ENCODE peak calls at places on chromosomes 1 and 21, in eight cellular contexts. One of them, this sample, is unnamed.

GRCh38 chr1:84110629-84111028 is 33.4 kb upstream of the PRKACB start:
- DNase-seq in GM20000: no peak
- DNase-seq in ovary: no peak
- DNase-seq in AG09309: no peak
- DNase-seq in heart left ventricle: no peak
- DNase-seq in Peyer's patch: no peak
- DNase-seq in GM12864: no peak
- DNase-seq in esophagus muscularis mucosa: no peak
- DNase-seq in this sample: no peak

GRCh38 chr1:165852896-165853295 is 25.5 kb downstream of the UCK2 start:
- DNase-seq in GM20000: no peak
- DNase-seq in ovary: no peak
- DNase-seq in AG09309: no peak
- DNase-seq in heart left ventricle: no peak
- DNase-seq in Peyer's patch: no peak
- DNase-seq in GM12864: no peak
- DNase-seq in esophagus muscularis mucosa: no peak
- DNase-seq in this sample: no peak

GRCh38 chr1:43637267-43637666 is 12.7 kb upstream of the KDM4A start:
- DNase-seq in GM20000: no peak
- DNase-seq in ovary: no peak
- DNase-seq in AG09309: no peak
- DNase-seq in heart left ventricle: no peak
- DNase-seq in Peyer's patch: no peak
- DNase-seq in GM12864: no peak
- DNase-seq in esophagus muscularis mucosa: no peak
- DNase-seq in this sample: no peak

GRCh38 chr1:16151200-16151708 is 4.6 kb downstream of the EPHA2 start:
- DNase-seq in GM20000: no peak
- DNase-seq in ovary: no peak
- DNase-seq in AG09309: no peak
- DNase-seq in heart left ventricle: peak
- DNase-seq in Peyer's patch: no peak
- DNase-seq in GM12864: no peak
- DNase-seq in esophagus muscularis mucosa: no peak
- DNase-seq in this sample: no peak

GRCh38 chr21:44363278-44363677 is 9.9 kb downstream of the TRPM2 start:
- DNase-seq in GM20000: no peak
- DNase-seq in ovary: no peak
- DNase-seq in AG09309: no peak
- DNase-seq in heart left ventricle: no peak
- DNase-seq in Peyer's patch: no peak
- DNase-seq in GM12864: no peak
- DNase-seq in esophagus muscularis mucosa: no peak
- DNase-seq in this sample: no peak

GRCh38 chr1:232223309-232223708 is 406.6 kb downstream of the SIPA1L2 start:
- DNase-seq in GM20000: no peak
- DNase-seq in ovary: no peak
- DNase-seq in AG09309: no peak
- DNase-seq in heart left ventricle: no peak
- DNase-seq in Peyer's patch: no peak
- DNase-seq in GM12864: no peak
- DNase-seq in esophagus muscularis mucosa: no peak
- DNase-seq in this sample: no peak

GRCh38 chr1:231601775-231602674 is 24.6 kb upstream of the DISC1 start:
- DNase-seq in GM20000: no peak
- DNase-seq in ovary: no peak
- DNase-seq in AG09309: no peak
- DNase-seq in heart left ventricle: no peak
- DNase-seq in Peyer's patch: no peak
- DNase-seq in GM12864: no peak
- DNase-seq in esophagus muscularis mucosa: no peak
- DNase-seq in this sample: no peak

GRCh38 chr1:110098222-110099026 is 13.8 kb upstream of the UBL4B start:
- DNase-seq in GM20000: no peak
- DNase-seq in ovary: no peak
- DNase-seq in AG09309: no peak
- DNase-seq in heart left ventricle: no peak
- DNase-seq in Peyer's patch: no peak
- DNase-seq in GM12864: no peak
- DNase-seq in esophagus muscularis mucosa: no peak
- DNase-seq in this sample: no peak

GRCh38 chr1:221141059-221141458 is 261.8 kb downstream of the HLX start:
- DNase-seq in GM20000: no peak
- DNase-seq in ovary: no peak
- DNase-seq in AG09309: no peak
- DNase-seq in heart left ventricle: no peak
- DNase-seq in Peyer's patch: no peak
- DNase-seq in GM12864: no peak
- DNase-seq in esophagus muscularis mucosa: no peak
- DNase-seq in this sample: no peak

GRCh38 chr1:236149696-236150228 is 7.4 kb downstream of the GPR137B start:
- DNase-seq in GM20000: no peak
- DNase-seq in ovary: no peak
- DNase-seq in AG09309: no peak
- DNase-seq in heart left ventricle: peak
- DNase-seq in Peyer's patch: no peak
- DNase-seq in GM12864: no peak
- DNase-seq in esophagus muscularis mucosa: no peak
- DNase-seq in this sample: no peak

GRCh38 chr1:204224655-204225054 is 10.9 kb upstream of the GOLT1A start:
- DNase-seq in GM20000: no peak
- DNase-seq in ovary: no peak
- DNase-seq in AG09309: no peak
- DNase-seq in heart left ventricle: no peak
- DNase-seq in Peyer's patch: peak
- DNase-seq in GM12864: no peak
- DNase-seq in esophagus muscularis mucosa: no peak
- DNase-seq in this sample: no peak

GRCh38 chr21:44263221-44263671 is 1.5 kb upstream of the DNMT3L start:
- DNase-seq in GM20000: no peak
- DNase-seq in ovary: no peak
- DNase-seq in AG09309: no peak
- DNase-seq in heart left ventricle: no peak
- DNase-seq in Peyer's patch: no peak
- DNase-seq in GM12864: no peak
- DNase-seq in esophagus muscularis mucosa: no peak
- DNase-seq in this sample: no peak

GRCh38 chr21:44801468-44802395 is at the start of gene UBE2G2:
- DNase-seq in GM20000: peak
- DNase-seq in ovary: peak
- DNase-seq in AG09309: no peak
- DNase-seq in heart left ventricle: peak
- DNase-seq in Peyer's patch: peak
- DNase-seq in GM12864: peak
- DNase-seq in esophagus muscularis mucosa: peak
- DNase-seq in this sample: peak

GRCh38 chr21:42063578-42064521 is 7.3 kb upstream of the UMODL1 start:
- DNase-seq in GM20000: peak
- DNase-seq in ovary: no peak
- DNase-seq in AG09309: no peak
- DNase-seq in heart left ventricle: no peak
- DNase-seq in Peyer's patch: peak
- DNase-seq in GM12864: peak
- DNase-seq in esophagus muscularis mucosa: no peak
- DNase-seq in this sample: peak

GRCh38 chr1:173562813-173563212 is 40.1 kb downstream of the SLC9C2 start:
- DNase-seq in GM20000: no peak
- DNase-seq in ovary: no peak
- DNase-seq in AG09309: no peak
- DNase-seq in heart left ventricle: no peak
- DNase-seq in Peyer's patch: no peak
- DNase-seq in GM12864: no peak
- DNase-seq in esophagus muscularis mucosa: no peak
- DNase-seq in this sample: no peak

GRCh38 chr1:33008051-33008914 is 28.4 kb downstream of the AK2 start:
- DNase-seq in GM20000: no peak
- DNase-seq in ovary: no peak
- DNase-seq in AG09309: no peak
- DNase-seq in heart left ventricle: no peak
- DNase-seq in Peyer's patch: no peak
- DNase-seq in GM12864: no peak
- DNase-seq in esophagus muscularis mucosa: no peak
- DNase-seq in this sample: no peak

GRCh38 chr1:16420719-16421118 is 16.5 kb downstream of the SPATA21 start:
- DNase-seq in GM20000: peak
- DNase-seq in ovary: no peak
- DNase-seq in AG09309: no peak
- DNase-seq in heart left ventricle: no peak
- DNase-seq in Peyer's patch: peak
- DNase-seq in GM12864: peak
- DNase-seq in esophagus muscularis mucosa: no peak
- DNase-seq in this sample: peak

GRCh38 chr1:242468749-242469148 is 55.7 kb downstream of the PLD5 start:
- DNase-seq in GM20000: no peak
- DNase-seq in ovary: no peak
- DNase-seq in AG09309: no peak
- DNase-seq in heart left ventricle: no peak
- DNase-seq in Peyer's patch: no peak
- DNase-seq in GM12864: no peak
- DNase-seq in esophagus muscularis mucosa: no peak
- DNase-seq in this sample: no peak

GRCh38 chr1:152145789-152146188 is 13.2 kb downstream of the RPTN start:
- DNase-seq in GM20000: no peak
- DNase-seq in ovary: no peak
- DNase-seq in AG09309: no peak
- DNase-seq in heart left ventricle: no peak
- DNase-seq in Peyer's patch: no peak
- DNase-seq in GM12864: no peak
- DNase-seq in esophagus muscularis mucosa: no peak
- DNase-seq in this sample: no peak

GRCh38 chr1:10541286-10541685 is 66.5 kb downstream of the PEX14 start:
- DNase-seq in GM20000: no peak
- DNase-seq in ovary: no peak
- DNase-seq in AG09309: no peak
- DNase-seq in heart left ventricle: no peak
- DNase-seq in Peyer's patch: no peak
- DNase-seq in GM12864: no peak
- DNase-seq in esophagus muscularis mucosa: no peak
- DNase-seq in this sample: no peak

GRCh38 chr1:15231714-15232201 is 15.3 kb upstream of the FHAD1 start:
- DNase-seq in GM20000: peak
- DNase-seq in ovary: no peak
- DNase-seq in AG09309: no peak
- DNase-seq in heart left ventricle: no peak
- DNase-seq in Peyer's patch: no peak
- DNase-seq in GM12864: peak
- DNase-seq in esophagus muscularis mucosa: no peak
- DNase-seq in this sample: peak

GRCh38 chr1:243179714-243180113 is 75.4 kb downstream of the CEP170 start:
- DNase-seq in GM20000: no peak
- DNase-seq in ovary: no peak
- DNase-seq in AG09309: no peak
- DNase-seq in heart left ventricle: no peak
- DNase-seq in Peyer's patch: no peak
- DNase-seq in GM12864: no peak
- DNase-seq in esophagus muscularis mucosa: no peak
- DNase-seq in this sample: no peak

GRCh38 chr1:169794530-169795416 is at the start of gene METTL18:
- DNase-seq in GM20000: peak
- DNase-seq in ovary: peak
- DNase-seq in AG09309: peak
- DNase-seq in heart left ventricle: peak
- DNase-seq in Peyer's patch: peak
- DNase-seq in GM12864: peak
- DNase-seq in esophagus muscularis mucosa: peak
- DNase-seq in this sample: peak
- TF ChIP-seq CTCF in GM20000: no peak
- TF ChIP-seq CTCF in ovary: no peak
- TF ChIP-seq CTCF in AG09309: no peak
- TF ChIP-seq CTCF in heart left ventricle: no peak
- TF ChIP-seq CTCF in Peyer's patch: peak
- TF ChIP-seq CTCF in GM12864: no peak
- TF ChIP-seq CTCF in esophagus muscularis mucosa: no peak
- TF ChIP-seq CTCF in this sample: no peak

DNA sequence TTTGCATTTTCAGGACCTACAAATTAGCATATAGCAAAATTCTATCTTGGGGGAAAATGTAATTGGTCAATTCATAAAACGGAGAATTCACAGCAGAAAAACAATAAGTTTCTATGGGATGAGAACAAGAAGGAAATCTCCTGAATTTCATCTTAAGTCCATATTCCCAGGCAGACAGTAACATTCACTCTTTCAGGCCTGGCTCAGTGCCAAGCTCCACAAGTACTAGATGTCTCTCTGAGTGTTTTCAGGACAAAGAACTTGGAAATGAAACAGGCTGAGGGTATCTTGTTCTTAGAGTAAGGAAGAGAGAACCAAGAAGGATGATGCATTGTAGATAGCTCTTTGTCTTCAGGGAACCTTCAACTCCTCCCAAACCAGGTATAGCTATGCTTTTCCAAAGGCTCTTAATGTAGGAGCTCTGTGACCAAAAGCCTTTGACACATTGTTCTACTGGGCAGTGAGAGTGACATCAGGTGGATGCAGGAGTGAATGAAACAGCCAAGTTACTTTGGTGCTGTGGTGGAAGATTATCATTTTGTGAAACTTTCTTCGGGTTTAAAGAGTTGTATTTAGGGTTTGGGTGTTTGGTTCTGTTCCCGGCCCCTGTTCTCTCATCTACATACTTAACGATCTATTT is 298.3 kb downstream of the GPATCH2 start:
- DNase-seq in GM20000: no peak
- DNase-seq in ovary: no peak
- DNase-seq in AG09309: no peak
- DNase-seq in heart left ventricle: peak
- DNase-seq in Peyer's patch: no peak
- DNase-seq in GM12864: no peak
- DNase-seq in esophagus muscularis mucosa: no peak
- DNase-seq in this sample: no peak
- TF ChIP-seq CTCF in GM20000: no peak
- TF ChIP-seq CTCF in ovary: no peak
- TF ChIP-seq CTCF in AG09309: no peak
- TF ChIP-seq CTCF in heart left ventricle: no peak
- TF ChIP-seq CTCF in Peyer's patch: no peak
- TF ChIP-seq CTCF in GM12864: no peak
- TF ChIP-seq CTCF in esophagus muscularis mucosa: peak
- TF ChIP-seq CTCF in this sample: no peak

DNA sequence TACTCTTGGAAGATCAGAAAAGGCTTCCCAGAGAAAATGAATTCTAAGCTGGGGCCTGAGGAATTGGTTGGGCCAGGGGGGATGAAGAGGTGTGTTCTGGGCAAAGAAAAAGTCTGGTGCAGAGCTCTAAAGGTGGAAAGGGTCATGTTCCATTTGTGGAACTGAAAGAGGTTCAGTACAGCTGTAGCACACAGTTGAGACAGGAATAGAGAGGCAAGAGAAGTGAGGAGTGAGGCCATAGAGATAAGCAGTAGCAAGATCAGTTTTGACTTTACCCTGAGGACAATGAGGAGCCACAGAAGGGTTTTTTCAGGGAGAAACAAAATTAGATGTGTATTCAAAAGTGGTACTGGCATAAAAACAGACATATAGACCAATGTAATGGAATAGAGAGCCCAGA is 30.3 kb upstream of the MUTYH start:
- DNase-seq in GM20000: peak
- DNase-seq in ovary: no peak
- DNase-seq in AG09309: no peak
- DNase-seq in heart left ventricle: no peak
- DNase-seq in Peyer's patch: no peak
- DNase-seq in GM12864: peak
- DNase-seq in esophagus muscularis mucosa: no peak
- DNase-seq in this sample: peak
- TF ChIP-seq CTCF in GM20000: no peak
- TF ChIP-seq CTCF in ovary: no peak
- TF ChIP-seq CTCF in AG09309: no peak
- TF ChIP-seq CTCF in heart left ventricle: no peak
- TF ChIP-seq CTCF in Peyer's patch: no peak
- TF ChIP-seq CTCF in GM12864: no peak
- TF ChIP-seq CTCF in esophagus muscularis mucosa: no peak
- TF ChIP-seq CTCF in this sample: no peak

GRCh38 chr1:147515046-147515869 is 26.0 kb upstream of the BCL9 start:
- DNase-seq in GM20000: no peak
- DNase-seq in ovary: no peak
- DNase-seq in AG09309: no peak
- DNase-seq in heart left ventricle: no peak
- DNase-seq in Peyer's patch: no peak
- DNase-seq in GM12864: no peak
- DNase-seq in esophagus muscularis mucosa: no peak
- DNase-seq in this sample: no peak
- TF ChIP-seq CTCF in GM20000: no peak
- TF ChIP-seq CTCF in ovary: no peak
- TF ChIP-seq CTCF in AG09309: no peak
- TF ChIP-seq CTCF in heart left ventricle: peak
- TF ChIP-seq CTCF in Peyer's patch: peak
- TF ChIP-seq CTCF in GM12864: no peak
- TF ChIP-seq CTCF in esophagus muscularis mucosa: peak
- TF ChIP-seq CTCF in this sample: no peak